ENCODE peak calls at places on chromosome 11, in seven cellular contexts. Q is tibial nerve; R is A172; Z is DND-41; A is naive thymus-derived CD8-positive, alpha-beta T cell; H is Right ventricle myocardium inferior; J is fibroblast of the aortic adventitia. C is an unnamed sample.

GRCh38 chr11:39772525-39773137 is 1686.8 kb downstream of the LRRC4C start:
- DNase-seq in Q (no peak), R (no peak), Z (no peak), A (no peak), H (no peak), J (no peak), C (no peak)

GRCh38 chr11:43952401-43953342 is 10.2 kb downstream of the C11orf96 start:
- DNase-seq in Q (no peak), R (no peak), Z (no peak), A (no peak), H (no peak), J (no peak), C (no peak)

GRCh38 chr11:95575517-95575916 is 214.1 kb downstream of the FAM76B start:
- DNase-seq in Q (no peak), R (no peak), Z (no peak), A (no peak), H (no peak), J (peak), C (no peak)

GRCh38 chr11:86274503-86274902 is 27.5 kb upstream of the HIKESHI start:
- DNase-seq in Q (no peak), R (no peak), Z (no peak), A (no peak), H (no peak), J (no peak), C (no peak)

GRCh38 chr11:123452799-123453198 is 22.7 kb downstream of the GRAMD1B start:
- DNase-seq in Q (no peak), R (no peak), Z (no peak), A (no peak), H (no peak), J (no peak), C (no peak)

GRCh38 chr11:122882809-122883681 is 486 bp downstream of the JHY start:
- DNase-seq in Q (peak), R (peak), Z (peak), A (peak), H (peak), J (no peak), C (peak)

GRCh38 chr11:16883179-16883578 is 131.0 kb downstream of the PLEKHA7 start:
- DNase-seq in Q (no peak), R (peak), Z (no peak), A (no peak), H (no peak), J (no peak), C (no peak)

GRCh38 chr11:119436715-119437114 is 13.7 kb upstream of the THY1 start:
- DNase-seq in Q (no peak), R (no peak), Z (no peak), A (no peak), H (no peak), J (no peak), C (no peak)

GRCh38 chr11:75066061-75066460 is 30.6 kb downstream of the OR2AT4 start:
- DNase-seq in Q (no peak), R (no peak), Z (no peak), A (no peak), H (no peak), J (no peak), C (no peak)

GRCh38 chr11:19905280-19905853 is 192.7 kb downstream of the NAV2 start:
- DNase-seq in Q (no peak), R (peak), Z (no peak), A (no peak), H (no peak), J (peak), C (no peak)

GRCh38 chr11:11774928-11775327 is 66.8 kb upstream of the USP47 start:
- DNase-seq in Q (no peak), R (no peak), Z (no peak), A (no peak), H (no peak), J (no peak), C (no peak)

GRCh38 chr11:77842451-77843121 is 21.6 kb downstream of the AAMDC start:
- DNase-seq in Q (no peak), R (peak), Z (no peak), A (no peak), H (no peak), J (peak), C (no peak)

GRCh38 chr11:108115495-108116140 is 5.7 kb upstream of the ACAT1 start:
- DNase-seq in Q (peak), R (peak), Z (no peak), A (no peak), H (peak), J (peak), C (peak)

GRCh38 chr11:64331569-64332371 is 8.2 kb upstream of the CCDC88B start:
- DNase-seq in Q (no peak), R (peak), Z (peak), A (peak), H (peak), J (peak), C (peak)

GRCh38 chr11:134503104-134503503 is 91.1 kb upstream of the B3GAT1 start:
- DNase-seq in Q (no peak), R (no peak), Z (no peak), A (no peak), H (no peak), J (no peak), C (peak)

GRCh38 chr11:46948378-46949131 is 12.0 kb downstream of the CSTPP1 start:
- DNase-seq in Q (no peak), R (peak), Z (no peak), A (no peak), H (no peak), J (peak), C (no peak)

GRCh38 chr11:61791737-61792309 is 576 bp downstream of the TMEM258 start:
- DNase-seq in Q (peak), R (peak), Z (peak), A (no peak), H (peak), J (peak), C (no peak)

GRCh38 chr11:92475824-92476223 is 251.2 kb downstream of the FAT3 start:
- DNase-seq in Q (no peak), R (no peak), Z (no peak), A (no peak), H (no peak), J (no peak), C (no peak)

GRCh38 chr11:6327806-6328205 is 7.5 kb upstream of the CAVIN3 start:
- DNase-seq in Q (no peak), R (no peak), Z (no peak), A (no peak), H (no peak), J (no peak), C (no peak)

GRCh38 chr11:39975091-39975490 is 1484.4 kb downstream of the LRRC4C start:
- DNase-seq in Q (no peak), R (no peak), Z (no peak), A (no peak), H (no peak), J (no peak), C (no peak)

GRCh38 chr11:27218498-27219038 is 144.4 kb downstream of the CCDC34 start:
- DNase-seq in Q (no peak), R (peak), Z (no peak), A (no peak), H (no peak), J (peak), C (no peak)

GRCh38 chr11:66126808-66127555 is 56.9 kb downstream of the PACS1 start:
- DNase-seq in Q (no peak), R (no peak), Z (peak), A (peak), H (no peak), J (peak), C (peak)

GRCh38 chr11:2704896-2705606 is 5.3 kb upstream of the KCNQ1OT1 start:
- DNase-seq in Q (no peak), R (no peak), Z (no peak), A (no peak), H (no peak), J (no peak), C (peak)

GRCh38 chr11:62458212-62459002 is 39.6 kb downstream of the SCGB1A1 start:
- DNase-seq in Q (no peak), R (peak), Z (no peak), A (no peak), H (no peak), J (peak), C (no peak)

GRCh38 chr11:19073454-19074415 is 13.2 kb upstream of the MRGPRX2 start:
- DNase-seq in Q (no peak), R (no peak), Z (no peak), A (no peak), H (no peak), J (no peak), C (no peak)

GRCh38 chr11:94602430-94603372 is 35.5 kb downstream of the PIWIL4 start:
- DNase-seq in Q (no peak), R (no peak), Z (no peak), A (peak), H (peak), J (peak), C (peak)

GRCh38 chr11:126500981-126501380 is 145.5 kb downstream of the ST3GAL4 start:
- DNase-seq in Q (no peak), R (no peak), Z (no peak), A (no peak), H (peak), J (no peak), C (peak)

GRCh38 chr11:97092823-97093222 is 703.0 kb downstream of the JRKL start:
- DNase-seq in Q (no peak), R (no peak), Z (no peak), A (no peak), H (no peak), J (no peak), C (no peak)

GRCh38 chr11:95499516-95500135 is 268.6 kb upstream of the SESN3 start:
- DNase-seq in Q (no peak), R (no peak), Z (no peak), A (no peak), H (no peak), J (peak), C (no peak)